ENCODE peak calls at places on chromosomes 2 and 18, in seven cellular contexts. C, G, O, I, D, Y and R are unnamed samples.

GRCh38 chr2:237717366-237718276 is 81.0 kb upstream of the RBM44 start:
- DNase-seq in C (no peak), G (no peak), O (no peak), I (no peak), D (no peak), Y (no peak), R (no peak)

GRCh38 chr2:63486861-63487290 is 101.4 kb downstream of the WDPCP start:
- DNase-seq in C (no peak), G (peak; percentile 4), O (no peak), I (no peak), D (no peak), Y (no peak), R (no peak)

GRCh38 chr2:189498205-189498604 is 56.9 kb downstream of the WDR75 start:
- DNase-seq in C (no peak), G (no peak), O (no peak), I (no peak), D (no peak), Y (no peak), R (no peak)

GRCh38 chr2:99609851-99610381 is 120.1 kb upstream of the REV1 start:
- DNase-seq in C (no peak), G (no peak), O (no peak), I (no peak), D (no peak), Y (no peak), R (no peak)

GRCh38 chr2:100142393-100142792 is at the start of gene AFF3:
- DNase-seq in C (no peak), G (no peak), O (peak; percentile 86), I (no peak), D (no peak), Y (no peak), R (peak; percentile 20)

GRCh38 chr2:101446869-101447268 is 28.0 kb downstream of the RFX8 start:
- DNase-seq in C (no peak), G (no peak), O (peak; percentile 48), I (no peak), D (no peak), Y (no peak), R (no peak)

GRCh38 chr2:191845876-191846786 is 757 bp downstream of the CAVIN2 start:
- DNase-seq in C (peak; percentile 59), G (no peak), O (no peak), I (peak; percentile 75), D (no peak), Y (no peak), R (no peak)

GRCh38 chr2:105933906-105934305 is 189.2 kb downstream of the NCK2 start:
- DNase-seq in C (no peak), G (no peak), O (no peak), I (no peak), D (no peak), Y (no peak), R (no peak)

GRCh38 chr2:223643310-223643709 is 41.1 kb upstream of the SCG2 start:
- DNase-seq in C (no peak), G (no peak), O (no peak), I (no peak), D (no peak), Y (no peak), R (no peak)

GRCh38 chr2:224498991-224499390 is 86.2 kb downstream of the CUL3 start:
- DNase-seq in C (no peak), G (no peak), O (no peak), I (no peak), D (no peak), Y (no peak), R (no peak)

GRCh38 chr2:125710561-125710960 is 945.4 kb upstream of the GYPC start:
- DNase-seq in C (no peak), G (no peak), O (no peak), I (no peak), D (no peak), Y (no peak), R (no peak)

GRCh38 chr2:28137221-28137620 is 246.7 kb downstream of the BABAM2 start:
- DNase-seq in C (no peak), G (no peak), O (no peak), I (no peak), D (peak; percentile 51), Y (no peak), R (no peak)

GRCh38 chr2:138245309-138245708 is 256.3 kb upstream of the SPOPL start:
- DNase-seq in C (no peak), G (no peak), O (no peak), I (no peak), D (no peak), Y (no peak), R (no peak)

GRCh38 chr2:120599064-120599463 is 136.6 kb upstream of the GLI2 start:
- DNase-seq in C (no peak), G (no peak), O (no peak), I (peak; percentile 72), D (no peak), Y (no peak), R (no peak)

GRCh38 chr2:42835577-42836371 is 43.4 kb upstream of the HAAO start:
- DNase-seq in C (peak; percentile 75), G (no peak), O (no peak), I (peak; percentile 29), D (peak; percentile 75), Y (no peak), R (no peak)

GRCh38 chr2:189426886-189427285 is 14.4 kb upstream of the WDR75 start:
- DNase-seq in C (no peak), G (no peak), O (no peak), I (no peak), D (no peak), Y (peak; percentile 56), R (no peak)

GRCh38 chr18:74918276-74918675 is 290.7 kb downstream of the PTGR3 start:
- DNase-seq in C (no peak), G (no peak), O (no peak), I (no peak), D (no peak), Y (no peak), R (no peak)

GRCh38 chr2:189865836-189866235 is 81.6 kb downstream of the PMS1 start:
- DNase-seq in C (no peak), G (no peak), O (no peak), I (no peak), D (no peak), Y (no peak), R (no peak)

GRCh38 chr18:79766308-79766707 is 31.4 kb upstream of the KCNG2 start:
- DNase-seq in C (peak; percentile 7), G (no peak), O (no peak), I (peak; percentile 60), D (no peak), Y (no peak), R (peak; percentile 25)

GRCh38 chr2:86284401-86284841 is 53.0 kb downstream of the REEP1 start:
- DNase-seq in C (peak; percentile 80), G (no peak), O (no peak), I (peak; percentile 48), D (no peak), Y (no peak), R (no peak)

GRCh38 chr2:196918927-196919326 is 7.6 kb downstream of the PGAP1 start:
- DNase-seq in C (no peak), G (no peak), O (no peak), I (no peak), D (no peak), Y (no peak), R (no peak)

GRCh38 chr2:45963816-45964215 is 312.3 kb downstream of the PRKCE start:
- DNase-seq in C (no peak), G (no peak), O (no peak), I (no peak), D (no peak), Y (no peak), R (no peak)

GRCh38 chr2:45962522-45962921 is 311.0 kb downstream of the PRKCE start:
- DNase-seq in C (peak; percentile 74), G (no peak), O (no peak), I (peak; percentile 70), D (peak; percentile 66), Y (no peak), R (no peak)

GRCh38 chr2:45964945-45965344 is 313.5 kb downstream of the PRKCE start:
- DNase-seq in C (no peak), G (no peak), O (no peak), I (no peak), D (no peak), Y (no peak), R (no peak)

GRCh38 chr2:45965841-45966498 is 314.5 kb downstream of the PRKCE start:
- DNase-seq in C (no peak), G (no peak), O (no peak), I (no peak), D (no peak), Y (no peak), R (no peak)

GRCh38 chr2:45964226-45964841 is 312.9 kb downstream of the PRKCE start:
- DNase-seq in C (peak; percentile 80), G (no peak), O (peak; percentile 64), I (peak; percentile 78), D (peak; percentile 73), Y (no peak), R (no peak)
- H3K4me1 ChIP-seq in C (peaks cover 38% of the 10 kb centered on the region), G (peaks cover 5% of the 10 kb centered on the region), O (peaks cover 23% of the 10 kb centered on the region), I (peaks cover 40% of the 10 kb centered on the region), D (no peaks in the 10 kb centered on the region), Y (no peaks in the 10 kb centered on the region), R (peaks cover 10% of the 10 kb centered on the region)

GRCh38 chr2:37638973-37639372 is 32.5 kb downstream of the CDC42EP3 start:
- DNase-seq in C (no peak), G (no peak), O (no peak), I (no peak), D (no peak), Y (no peak), R (no peak)

GRCh38 chr2:37641582-37642111 is 29.8 kb downstream of the CDC42EP3 start:
- DNase-seq in C (no peak), G (no peak), O (no peak), I (no peak), D (no peak), Y (no peak), R (no peak)

GRCh38 chr2:37637985-37638384 is 33.5 kb downstream of the CDC42EP3 start:
- DNase-seq in C (no peak), G (no peak), O (no peak), I (no peak), D (no peak), Y (no peak), R (no peak)

GRCh38 chr2:37637122-37637875 is 34.1 kb downstream of the CDC42EP3 start:
- DNase-seq in C (no peak), G (no peak), O (no peak), I (no peak), D (no peak), Y (no peak), R (no peak)

DNA sequence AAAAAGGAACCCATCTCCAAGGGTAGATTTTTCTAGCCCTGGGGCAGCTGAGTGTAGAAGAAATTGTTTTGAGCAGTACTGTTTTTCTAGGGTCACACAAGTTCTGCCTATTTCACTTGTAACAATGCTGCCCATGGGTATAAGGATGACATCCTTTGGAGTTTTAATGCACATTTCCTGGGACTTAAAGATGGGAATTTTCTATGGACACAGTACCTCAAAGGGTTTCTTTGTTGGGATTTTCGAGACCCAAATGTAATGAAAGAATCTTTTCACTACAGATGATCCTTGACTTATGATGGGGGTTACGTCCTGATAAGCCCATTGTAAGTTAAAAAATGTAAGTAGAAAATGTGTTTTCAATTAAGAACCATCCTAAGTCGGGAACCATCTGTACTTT is 31.8 kb downstream of the CDC42EP3 start:
- DNase-seq in C (no peak), G (no peak), O (no peak), I (no peak), D (no peak), Y (no peak), R (no peak)
- H3K27ac ChIP-seq in C (no peak overlapping the region), G (no peak overlapping the region), O (no peak overlapping the region), I (no peak overlapping the region), D (peak overlapping the region; percentile 75), Y (no peak overlapping the region), R (no peak overlapping the region)

GRCh38 chr2:176087330-176088047 is 3.7 kb upstream of the EVX2 start:
- DNase-seq in C (no peak), G (no peak), O (no peak), I (no peak), D (no peak), Y (no peak), R (no peak)
- H3K27me3 ChIP-seq in C (peaks cover 100% of the 10 kb centered on the region), G (peaks cover 100% of the 10 kb centered on the region), O (no peaks in the 10 kb centered on the region), I (peaks cover 100% of the 10 kb centered on the region), D (peaks cover 92% of the 10 kb centered on the region), Y (peaks cover 98% of the 10 kb centered on the region), R (peaks cover 97% of the 10 kb centered on the region)

GRCh38 chr2:19109521-19109920 is 248.9 kb downstream of the OSR1 start:
- DNase-seq in C (no peak), G (no peak), O (no peak), I (no peak), D (no peak), Y (no peak), R (no peak)
- H3K4me1 ChIP-seq in C (no peaks in the 10 kb centered on the region), G (peaks cover 8% of the 10 kb centered on the region), O (no peaks in the 10 kb centered on the region), I (peaks cover 4% of the 10 kb centered on the region), D (no peaks in the 10 kb centered on the region), Y (no peaks in the 10 kb centered on the region), R (no peaks in the 10 kb centered on the region)